ENCODE peak calls at places on chromosomes 5 and 9, in five cellular contexts. J is K562, B is thyroid gland, H is heart left ventricle, I is adrenal gland. O is an unnamed sample.

GRCh38 chr9:33719581-33720374 is 75.6 kb upstream of the PRSS3 start:
- DNase-seq in I (peak; percentile 21), H (no peak), J (peak; percentile 37), B (peak; percentile 16), O (peak; percentile 66)

GRCh38 chr9:106861585-106862114 is 1.3 kb upstream of the ZNF462 start:
- DNase-seq in I (peak; percentile 31), J (no peak), B (no peak), H (no peak), O (no peak)

GRCh38 chr5:32581010-32581785 is 4.2 kb upstream of the SUB1 start:
- DNase-seq in I (no peak), H (no peak), J (no peak), B (no peak), O (no peak)

GRCh38 chr5:133520991-133521706 is 91.2 kb downstream of the FSTL4 start:
- DNase-seq in J (no peak), H (no peak), B (no peak), I (no peak), O (no peak)

GRCh38 chr5:92835712-92836111 is 745.3 kb downstream of the NR2F1-AS1 start:
- DNase-seq in I (no peak), H (no peak), J (no peak), B (no peak), O (no peak)

GRCh38 chr9:133125706-133126696 is 5.0 kb upstream of the RALGDS start:
- DNase-seq in I (no peak), J (no peak), H (peak; percentile 61), B (peak; percentile 76), O (no peak)

GRCh38 chr5:33806736-33807442 is 84.9 kb downstream of the ADAMTS12 start:
- DNase-seq in B (no peak), I (no peak), J (no peak), H (no peak), O (no peak)

GRCh38 chr9:113957778-113958430 is 81.8 kb downstream of the ZNF618 start:
- DNase-seq in B (no peak), I (no peak), J (no peak), H (no peak), O (no peak)

GRCh38 chr9:82598254-82599039 is 464.5 kb downstream of the RASEF start:
- DNase-seq in B (no peak), H (no peak), I (no peak), J (no peak), O (no peak)

GRCh38 chr5:168777651-168778050 is 198.5 kb upstream of the PANK3 start:
- DNase-seq in I (no peak), B (no peak), J (no peak), H (no peak), O (no peak)

DNA sequence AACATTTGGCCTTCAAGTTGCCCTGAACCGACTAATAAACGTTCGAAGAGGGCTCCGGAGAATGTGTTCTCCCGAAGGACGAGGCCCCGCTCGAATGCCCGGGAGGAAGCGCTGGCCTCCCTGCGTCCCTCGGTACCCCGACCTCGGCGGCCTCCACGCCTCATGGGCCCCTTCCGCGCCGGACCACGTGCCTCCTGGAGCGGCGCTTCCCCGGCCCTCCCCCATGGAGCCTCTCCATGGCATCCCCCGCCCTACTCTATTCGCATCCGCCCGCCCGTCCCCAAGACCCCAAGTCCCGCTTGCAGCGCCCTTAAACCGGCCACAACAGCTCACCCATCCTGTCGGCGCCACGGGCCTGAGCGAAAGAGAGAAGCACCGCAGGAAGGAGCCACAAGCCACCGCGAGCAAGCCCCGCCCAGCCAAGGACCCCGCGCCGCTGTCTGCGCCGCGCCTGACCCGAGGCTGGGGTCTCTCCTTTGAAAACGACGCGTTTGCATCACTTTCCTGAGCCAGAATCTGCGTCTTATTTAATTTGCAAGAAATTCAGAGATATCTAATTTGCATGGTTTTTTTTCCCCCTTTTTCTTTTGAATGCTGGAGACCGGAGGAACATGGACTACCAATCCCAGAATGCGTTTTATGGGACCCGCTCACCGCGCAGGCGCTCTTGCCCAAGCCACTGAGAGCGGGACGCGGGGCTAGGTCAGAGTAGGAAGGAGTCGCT is at the start of gene RPS23:
- DNase-seq in J (peak; percentile 83), I (peak; percentile 91), H (peak; percentile 95), B (peak; percentile 91), O (peak; percentile 94)
- TF ChIP-seq POLR2A in J (peak; percentile 97), I (peak; percentile 88), H (no peak), B (no peak), O (peak; percentile 95)

GRCh38 chr5:74131256-74131655 is 505.3 kb downstream of the ARHGEF28 start:
- DNase-seq in J (no peak), H (no peak), I (no peak), B (no peak), O (no peak)

GRCh38 chr5:74126294-74126693 is 500.3 kb downstream of the ARHGEF28 start:
- DNase-seq in J (no peak), I (no peak), B (no peak), H (no peak), O (no peak)

GRCh38 chr5:74124826-74125225 is 498.8 kb downstream of the ARHGEF28 start:
- DNase-seq in H (no peak), I (no peak), J (no peak), B (no peak), O (no peak)

GRCh38 chr5:74130141-74130897 is 504.3 kb downstream of the ARHGEF28 start:
- DNase-seq in H (no peak), J (no peak), B (no peak), I (no peak), O (no peak)

DNA sequence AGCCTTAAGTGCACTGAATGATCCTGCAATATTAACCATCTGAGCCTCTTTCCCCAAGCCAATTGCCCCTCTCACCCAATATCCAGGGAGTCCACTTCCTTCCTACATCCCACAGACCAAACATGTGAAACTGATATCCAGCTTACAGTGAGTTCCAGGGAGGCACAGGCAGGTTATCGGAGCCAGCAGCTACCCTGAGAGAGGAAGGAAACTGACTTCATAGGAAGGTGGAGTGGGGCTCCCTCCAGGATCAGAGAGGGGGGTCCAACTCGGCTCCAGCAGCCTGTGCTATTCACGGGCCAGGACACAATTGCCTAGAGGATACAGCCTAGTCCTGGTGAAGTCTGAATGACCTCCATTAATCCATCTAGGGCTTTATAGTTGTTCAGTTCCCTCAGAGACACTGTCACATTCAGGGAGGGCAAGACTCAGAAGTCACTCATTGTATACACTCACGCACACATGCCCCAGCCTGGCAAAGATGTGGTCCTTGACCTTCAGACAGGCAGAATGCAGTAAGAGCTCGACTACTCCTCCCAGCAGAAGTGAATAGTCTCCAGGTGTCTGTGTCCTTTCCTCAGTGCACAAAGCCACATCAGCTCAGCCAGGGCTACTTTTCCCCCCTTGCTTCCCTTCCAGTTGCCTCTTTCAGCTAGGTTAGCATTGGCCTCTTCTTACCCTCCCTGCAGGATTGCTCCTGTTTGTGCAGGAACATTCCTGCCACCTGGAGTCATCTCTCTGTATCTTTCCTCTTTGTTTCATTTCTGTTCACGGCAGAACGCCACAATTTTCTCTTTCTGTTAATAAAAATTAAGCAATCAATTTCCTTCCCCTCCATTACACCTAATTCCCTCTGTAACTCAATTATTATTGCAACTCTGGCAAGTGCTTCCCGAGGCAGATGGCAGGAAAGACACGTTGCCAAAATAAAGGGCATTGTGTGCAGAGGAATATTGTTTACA is 501.7 kb downstream of the ARHGEF28 start:
- DNase-seq in H (no peak), B (peak; percentile 35), J (no peak), I (no peak), O (no peak)
- TF ChIP-seq POLR2A in H (no peak), B (no peak), J (no peak), I (no peak), O (no peak)

DNA sequence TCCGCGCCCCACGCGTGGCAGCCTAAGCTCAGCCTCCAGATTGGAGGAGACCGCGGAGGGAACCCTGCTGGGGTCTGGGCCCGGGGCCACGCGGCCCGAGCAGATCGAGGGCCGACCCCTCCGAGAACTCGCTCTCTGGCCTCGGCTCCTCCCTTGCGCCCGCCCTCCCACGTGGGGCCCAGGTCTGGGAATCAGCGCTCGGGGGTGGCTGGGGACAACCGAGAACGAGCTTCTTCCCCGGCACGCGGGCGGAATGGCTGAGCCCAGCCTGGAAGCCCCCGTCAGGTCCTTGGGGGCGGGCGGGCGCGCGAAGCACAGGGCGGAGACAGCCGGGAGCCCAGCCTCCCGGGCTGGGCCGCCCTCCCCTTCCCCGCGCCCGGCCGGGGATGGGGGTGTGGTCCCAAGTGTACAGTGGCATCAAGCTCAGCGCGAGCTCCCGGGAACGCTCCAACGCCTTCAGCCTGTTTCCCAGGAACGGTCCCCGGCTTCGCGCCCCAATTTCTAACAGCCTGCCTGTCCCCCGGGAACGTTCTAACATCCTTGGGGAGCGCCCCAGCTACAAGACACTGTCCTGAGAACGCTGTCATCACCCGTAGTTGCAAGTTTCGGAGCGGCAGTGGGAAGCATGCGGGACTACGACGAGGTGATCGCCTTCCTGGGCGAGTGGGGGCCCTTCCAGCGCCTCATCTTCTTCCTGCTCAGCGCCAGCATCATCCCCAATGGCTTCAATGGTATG is at the start of gene SLC22A4:
- DNase-seq in B (peak; percentile 91), H (peak; percentile 94), J (peak; percentile 92), I (peak; percentile 95), O (peak; percentile 92)
- TF ChIP-seq POLR2A in B (peak; percentile 13), H (peak; percentile 6), J (peak; percentile 85), I (peak; percentile 79), O (peak; percentile 76)

GRCh38 chr9:87659534-87660419 is 66.1 kb upstream of the CTSL start:
- DNase-seq in J (no peak), H (no peak), B (no peak), I (no peak), O (no peak)
- TF ChIP-seq POLR2A in J (no peak), H (no peak), B (no peak), I (no peak), O (no peak)

DNA sequence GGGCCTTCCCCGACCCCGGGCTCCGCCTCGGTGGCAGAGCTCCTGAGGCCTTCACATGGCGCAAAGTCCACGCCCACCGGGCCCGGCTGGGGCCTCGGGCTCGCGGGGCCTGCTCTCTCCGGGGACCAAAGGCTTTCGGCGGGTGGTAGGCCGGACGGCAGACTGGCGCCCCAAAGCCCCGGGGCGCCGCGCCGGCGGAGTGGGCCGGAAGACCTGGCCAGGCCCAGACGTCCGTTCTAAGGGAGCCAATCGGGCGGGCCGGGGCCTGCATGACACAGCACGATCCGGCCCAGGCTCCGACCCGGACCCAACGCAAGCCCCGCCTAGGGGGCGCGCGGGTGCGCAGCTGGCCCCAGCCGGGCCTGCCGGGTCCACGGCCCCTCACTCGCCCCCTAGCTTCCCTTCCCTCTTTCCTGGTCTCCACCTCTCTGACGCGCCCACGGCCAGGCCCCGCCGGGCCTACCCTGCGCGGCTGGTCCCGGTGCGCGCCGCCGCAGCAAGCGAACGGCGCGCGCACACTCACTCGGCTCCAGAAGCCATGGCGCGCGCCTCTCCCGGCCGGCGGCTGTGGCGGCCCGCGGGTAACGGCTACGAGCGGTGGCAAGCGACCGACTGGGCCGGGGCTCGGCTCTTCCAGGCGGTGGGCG is 488 bp downstream of the VCP start:
- DNase-seq in J (peak; percentile 85), B (peak; percentile 90), H (peak; percentile 93), I (peak; percentile 92), O (peak; percentile 96)
- TF ChIP-seq POLR2A in J (no peak), B (peak; percentile 27), H (peak; percentile 67), I (no peak), O (no peak)

GRCh38 chr9:70588999-70589398 is 174.5 kb upstream of the KLF9 start:
- DNase-seq in B (no peak), H (no peak), J (no peak), I (no peak), O (no peak)
- TF ChIP-seq POLR2A in B (no peak), H (no peak), J (no peak), I (no peak), O (no peak)